ENCODE peak calls at places on chromosomes 7 and 10, in nine cellular contexts. J is AG10803, E is gastrocnemius medialis, D is cardiac muscle cell, M is GM10248, N is IMR-90, L is psoas muscle, S is endothelial cell, B is HL-60. K is an unnamed sample.

GRCh38 chr10:58585425-58585824 is 72.8 kb downstream of the BICC1 start:
- DNase-seq in S (no peak), D (no peak), L (no peak), N (no peak), J (no peak), M (no peak), B (peak; percentile 27), E (no peak), K (no peak)

GRCh38 chr7:22447008-22447407 is 53.0 kb downstream of the STEAP1B start:
- DNase-seq in L (no peak), N (no peak), D (no peak), M (no peak), E (no peak), B (no peak), S (no peak), J (no peak), K (no peak)

GRCh38 chr10:59397971-59398370 is 35.6 kb upstream of the FAM13C start:
- DNase-seq in M (no peak), E (no peak), S (no peak), L (no peak), J (no peak), D (no peak), B (no peak), N (peak; percentile 72), K (no peak)

GRCh38 chr10:3935933-3936359 is 150.9 kb upstream of the KLF6 start:
- DNase-seq in B (no peak), E (no peak), S (no peak), J (peak; percentile 52), N (no peak), D (no peak), M (no peak), L (no peak), K (no peak)

GRCh38 chr10:119620241-119620753 is 23.5 kb upstream of the TIAL1 start:
- DNase-seq in E (no peak), L (no peak), N (peak; percentile 56), S (no peak), J (peak; percentile 62), B (no peak), D (no peak), M (no peak), K (no peak)

GRCh38 chr7:23018747-23019146 is 4.8 kb upstream of the HYCC1 start:
- DNase-seq in B (no peak), N (peak; percentile 36), E (no peak), L (no peak), D (no peak), M (no peak), S (no peak), J (no peak), K (no peak)

GRCh38 chr10:114311023-114311422 is 72.0 kb downstream of the VWA2 start:
- DNase-seq in J (no peak), L (no peak), S (no peak), N (no peak), B (no peak), M (no peak), E (no peak), D (no peak), K (no peak)

GRCh38 chr7:64099656-64100531 is 54.7 kb downstream of the ZNF727 start:
- DNase-seq in S (no peak), B (no peak), D (no peak), J (no peak), E (no peak), N (no peak), L (no peak), M (no peak), K (peak; percentile 83)

GRCh38 chr7:151252961-151253691 is 4.6 kb upstream of the SMARCD3 start:
- DNase-seq in M (no peak), D (no peak), J (peak; percentile 19), N (no peak), B (no peak), S (no peak), E (no peak), L (no peak), K (no peak)

GRCh38 chr7:82230826-82231581 is 212.6 kb downstream of the CACNA2D1 start:
- DNase-seq in M (no peak), N (no peak), E (no peak), D (no peak), L (no peak), S (no peak), B (no peak), J (no peak), K (no peak)

GRCh38 chr7:47652591-47652990 is 70.7 kb upstream of the TNS3 start:
- DNase-seq in N (peak; percentile 61), B (no peak), J (no peak), M (no peak), E (no peak), L (no peak), S (no peak), D (no peak), K (no peak)
- TF ChIP-seq CTCF in N (no peak), B (no peak), J (no peak), M (no peak), E (no peak), L (no peak), S (no peak), D (no peak), K (no peak)

DNA sequence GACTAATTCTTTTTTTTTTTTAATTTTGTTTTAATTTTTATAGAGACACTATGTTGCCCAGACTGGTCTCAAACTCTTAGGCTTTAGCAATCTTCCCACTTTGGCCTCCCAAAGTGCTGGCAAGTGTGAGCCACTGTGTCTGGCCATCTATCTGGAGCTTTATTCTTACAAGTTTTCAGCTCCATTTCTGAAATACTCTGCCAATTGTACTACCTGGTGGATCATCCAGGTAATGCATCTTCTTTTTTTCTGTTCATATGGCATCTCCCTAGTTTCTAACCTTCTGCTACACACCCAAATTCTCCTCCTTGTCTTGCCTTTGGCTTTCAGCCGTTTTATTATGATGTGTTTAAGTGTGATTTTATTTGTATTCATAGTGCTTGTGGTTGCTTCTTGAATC is 40.2 kb downstream of the ZNF365 start:
- DNase-seq in N (no peak), S (no peak), L (no peak), D (no peak), E (no peak), M (no peak), J (no peak), B (no peak), K (no peak)
- TF ChIP-seq CTCF in N (no peak), S (peak; percentile 46), L (no peak), D (no peak), E (no peak), M (no peak), J (peak; percentile 0), B (no peak), K (peak; percentile 22)

DNA sequence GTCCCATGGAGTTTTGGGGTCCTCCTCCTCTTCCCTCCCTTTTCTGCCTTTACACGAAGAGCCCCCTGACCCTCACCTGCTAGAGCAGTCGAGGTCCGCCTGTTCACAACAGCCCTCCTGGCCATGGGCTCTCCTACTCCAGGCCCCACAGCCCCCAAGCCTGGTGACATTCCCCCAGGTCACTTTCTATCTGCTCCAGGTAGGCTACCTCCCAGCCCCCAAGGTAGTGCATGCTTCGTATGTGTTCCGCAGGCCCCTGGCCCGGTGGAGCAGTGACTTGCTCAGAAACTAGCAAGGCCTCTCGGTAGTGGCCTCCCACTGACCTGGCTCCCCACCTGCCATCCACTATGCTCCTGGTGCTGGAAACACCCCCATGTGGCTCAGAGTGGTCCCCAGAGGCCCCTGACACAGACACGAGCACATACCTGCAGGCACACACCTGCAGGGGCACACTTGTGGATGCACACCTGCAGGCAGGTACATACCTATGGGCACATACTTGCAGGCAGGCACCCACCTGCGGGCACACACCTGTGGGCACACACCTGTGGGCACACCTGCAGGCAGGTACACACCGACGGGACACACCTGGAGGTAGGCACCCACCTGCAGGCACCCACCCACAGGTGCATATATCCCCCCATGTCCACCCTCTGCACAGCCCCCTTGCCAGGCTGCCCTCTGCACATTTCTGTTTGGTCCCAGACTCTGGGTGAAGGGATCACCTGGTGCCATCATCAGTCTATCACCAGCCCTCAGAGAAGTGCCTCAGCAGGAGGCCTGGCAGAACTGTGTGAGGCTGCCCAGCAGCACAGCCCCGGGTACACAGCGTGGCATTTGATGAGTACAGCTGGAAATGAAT is 322.5 kb downstream of the PTPRN2 start:
- DNase-seq in D (no peak), J (no peak), S (no peak), L (no peak), B (no peak), E (no peak), N (no peak), M (no peak), K (no peak)
- TF ChIP-seq CTCF in D (no peak), J (no peak), S (no peak), L (no peak), B (no peak), E (no peak), N (no peak), M (no peak), K (no peak)

GRCh38 chr10:1037098-1037497 is 11.4 kb upstream of the IDI2 start:
- DNase-seq in N (no peak), M (no peak), B (no peak), E (no peak), D (no peak), J (no peak), S (no peak), L (no peak), K (no peak)
- TF ChIP-seq CTCF in N (no peak), M (no peak), B (no peak), E (no peak), D (no peak), J (no peak), S (no peak), L (no peak), K (no peak)

DNA sequence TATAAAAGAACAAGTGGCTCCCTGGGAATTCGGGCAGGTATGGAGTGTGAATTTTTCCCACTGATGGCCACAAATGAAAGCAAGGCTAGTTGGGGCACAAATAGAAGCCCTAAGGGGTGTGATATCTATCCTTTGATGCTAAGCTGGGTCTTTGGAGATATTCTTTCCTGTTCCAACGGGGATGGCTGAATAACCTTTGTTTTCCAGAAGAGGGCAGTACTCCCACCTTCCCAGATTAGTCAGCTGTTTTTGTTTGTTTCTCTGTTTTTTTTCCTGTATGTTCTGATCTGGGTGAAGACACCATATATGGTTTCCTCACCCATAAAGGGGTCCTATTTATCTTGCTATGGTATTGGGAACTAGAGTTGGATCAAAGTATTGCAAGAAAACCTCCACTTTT is 947.7 kb upstream of the SORCS1 start:
- DNase-seq in B (no peak), E (no peak), N (no peak), D (no peak), S (no peak), M (no peak), L (no peak), J (peak; percentile 4), K (no peak)
- TF ChIP-seq CTCF in B (no peak), E (no peak), N (no peak), D (no peak), S (peak; percentile 56), M (no peak), L (no peak), J (peak; percentile 51), K (no peak)

GRCh38 chr10:43203491-43204393 is 63.1 kb downstream of the RASGEF1A start:
- DNase-seq in D (peak; percentile 19), B (no peak), J (no peak), N (no peak), S (peak; percentile 60), M (no peak), L (peak; percentile 26), E (no peak), K (no peak)
- TF ChIP-seq CTCF in D (no peak), B (no peak), J (no peak), N (no peak), S (peak; percentile 21), M (no peak), L (no peak), E (no peak), K (no peak)

K was measured in osteocyte.